ENCODE peak calls at places on chromosomes 2 and 18, in nine cellular contexts. I is IMR-90; P is activated CD4-positive, alpha-beta T cell treated with anti-CD3 and anti-CD28 coated beads for 36 hours; E is stimulated activated memory B cell treated with anti-CD40 and anti-IgM and Interleukin-4, amounts not matched to agents 10 μg/mL and 1 μg/mL and 100 μg/mL, for 72 hours; F is activated CD4-positive, CD25-positive, alpha-beta regulatory T cell treated with anti-CD3 and anti-CD28 coated beads, Interleukin-2, amount 50 U/mL, for 24 hours; U is activated CD8-positive, alpha-beta memory T cell treated with anti-CD3 and anti-CD28 coated beads, Interleukin-2, amount 10 ng/mL, durations not matched to agents 7 days and 5 days; G is activated CD8-positive, alpha-beta T cell treated with anti-CD3 and anti-CD28 coated beads for 36 hours; H is SK-N-SH treated with all-trans-retinoic acid at 6 μM for 48 hours; N is heart right ventricle. M is an unnamed sample.

GRCh38 chr2:37180006-37180639 is 8.3 kb downstream of the SULT6B1 start:
- ATAC-seq in P (no peak), N (no peak), H (no peak), G (no peak), I (no peak), U (no peak), F (no peak), E (no peak), M (no peak)

GRCh38 chr2:136281281-136282117 is 163.6 kb upstream of the CXCR4 start:
- ATAC-seq in N (no peak), U (peak), E (peak), H (no peak), I (no peak), P (peak), G (peak), F (peak), M (no peak)

GRCh38 chr2:226352941-226353558 is 446.6 kb downstream of the IRS1 start:
- ATAC-seq in N (no peak), P (no peak), I (no peak), E (no peak), H (no peak), G (no peak), F (no peak), U (no peak), M (no peak)

GRCh38 chr2:205675861-205676516 is 6.3 kb upstream of the NRP2 start:
- ATAC-seq in N (peak), P (no peak), I (peak), E (no peak), U (no peak), F (no peak), G (no peak), H (peak), M (no peak)

GRCh38 chr2:113291191-113291590 is 12.5 kb upstream of the PAX8 start:
- ATAC-seq in U (no peak), I (no peak), P (no peak), G (no peak), E (no peak), H (no peak), F (no peak), N (peak), M (no peak)

GRCh38 chr18:50590625-50591024 is 30.7 kb downstream of the MAPK4 start:
- ATAC-seq in G (no peak), H (no peak), I (no peak), U (no peak), F (no peak), E (no peak), P (no peak), N (peak), M (no peak)

GRCh38 chr2:85468704-85469349 is 50.3 kb downstream of the SH2D6 start:
- ATAC-seq in H (peak), E (no peak), G (no peak), P (no peak), I (peak), N (peak), F (no peak), U (no peak), M (peak)

GRCh38 chr2:197893403-197894177 is 89.2 kb downstream of the PLCL1 start:
- ATAC-seq in E (no peak), N (peak), U (no peak), I (peak), P (peak), H (no peak), G (no peak), F (peak), M (no peak)

GRCh38 chr2:66696374-66696773 is 261.4 kb downstream of the MEIS1 start:
- ATAC-seq in U (no peak), E (no peak), P (no peak), N (no peak), G (no peak), F (no peak), H (no peak), I (no peak), M (no peak)

GRCh38 chr2:118417417-118418125 is 329.3 kb downstream of the INSIG2 start:
- ATAC-seq in E (no peak), H (no peak), N (no peak), G (no peak), I (no peak), U (no peak), P (no peak), F (no peak), M (no peak)

GRCh38 chr2:68767031-68767961 is 32.7 kb downstream of the ARHGAP25 start:
- ATAC-seq in P (peak), F (peak), U (peak), G (peak), I (no peak), H (no peak), E (peak), N (no peak), M (peak)

GRCh38 chr2:15832849-15833680 is 107.3 kb upstream of the MYCN start:
- ATAC-seq in P (no peak), N (no peak), F (no peak), U (no peak), E (no peak), H (no peak), G (no peak), I (no peak), M (peak)

GRCh38 chr18:74229005-74229404 is 62.8 kb downstream of the CYB5A start:
- ATAC-seq in H (no peak), U (no peak), I (no peak), G (no peak), E (no peak), P (no peak), F (no peak), N (no peak), M (no peak)

GRCh38 chr2:38214209-38214717 is 138.3 kb upstream of the CYP1B1 start:
- ATAC-seq in E (no peak), G (peak), F (no peak), H (peak), P (peak), N (no peak), I (no peak), U (peak), M (no peak)

GRCh38 chr2:237556773-237557632 is 9.4 kb upstream of the PRLH start:
- ATAC-seq in I (peak), N (no peak), F (peak), G (peak), P (peak), H (no peak), E (peak), U (peak), M (no peak)

GRCh38 chr2:60407398-60407797 is 146.1 kb downstream of the BCL11A start:
- ATAC-seq in F (no peak), U (no peak), P (no peak), I (no peak), H (no peak), G (no peak), N (no peak), E (no peak), M (no peak)

GRCh38 chr2:47819834-47820233 is 36.9 kb downstream of the MSH6 start:
- ATAC-seq in P (no peak), F (no peak), N (no peak), U (no peak), G (no peak), H (no peak), E (no peak), I (no peak), M (no peak)

GRCh38 chr2:77479895-77480294 is 42.3 kb downstream of the LRRTM4 start:
- ATAC-seq in E (no peak), G (no peak), H (no peak), P (no peak), U (no peak), I (no peak), N (no peak), F (no peak), M (no peak)

GRCh38 chr2:74741076-74741460 is 87.0 kb downstream of the SEMA4F start:
- ATAC-seq in H (peak), G (no peak), F (no peak), N (peak), E (no peak), U (no peak), I (peak), P (no peak), M (no peak)

GRCh38 chr2:172970660-172971059 is 105.0 kb upstream of the MAP3K20 start:
- ATAC-seq in I (no peak), H (no peak), N (no peak), G (peak), P (peak), E (no peak), U (no peak), F (peak), M (no peak)

GRCh38 chr18:79962311-79962710 is 2.1 kb upstream of the HSBP1L1 start:
- ATAC-seq in F (no peak), G (no peak), U (no peak), E (no peak), P (no peak), N (no peak), I (peak), H (no peak), M (peak)